ENCODE peak calls at places on chromosomes 2 and 18, in five cellular contexts. F is left cardiac atrium; V is NCI-H1105; O is stimulated activated CD8-positive, alpha-beta memory T cell treated with anti-CD3 and anti-CD28 coated beads, Interleukin-12 subunit alpha, Interleukin-12 subunit beta, amount 100 ng/mL, for 4 hours; N is kidney tubule cell. I is an unnamed sample.

GRCh38 chr2:178413472-178414265 is 37.3 kb downstream of the PRKRA start:
- DNase-seq in F (peak), V (peak), O (peak), N (peak), I (peak)

GRCh38 chr2:40103590-40103989 is 324.5 kb upstream of the THUMPD2 start:
- DNase-seq in F (no peak), V (no peak), O (no peak), N (peak), I (no peak)

GRCh38 chr2:165660361-165660760 is 133.7 kb downstream of the GALNT3 start:
- DNase-seq in F (no peak), V (no peak), O (no peak), N (no peak), I (no peak)

GRCh38 chr2:219987830-219988229 is 360.4 kb downstream of the SLC4A3 start:
- DNase-seq in F (no peak), V (no peak), O (no peak), N (peak), I (no peak)

GRCh38 chr2:51424418-51424817 is 392.5 kb upstream of the NRXN1 start:
- DNase-seq in F (no peak), V (no peak), O (no peak), N (no peak), I (no peak)

GRCh38 chr2:4763009-4763408 is 929.2 kb upstream of the SOX11 start:
- DNase-seq in F (peak), V (peak), O (no peak), N (peak), I (no peak)

GRCh38 chr2:137002911-137003310 is 237.6 kb downstream of the THSD7B start:
- DNase-seq in F (no peak), V (no peak), O (no peak), N (peak), I (no peak)

GRCh38 chr18:55407191-55407590 is 180.8 kb downstream of the TCF4 start:
- DNase-seq in F (no peak), V (peak), O (no peak), N (no peak), I (no peak)

GRCh38 chr2:191611614-191612013 is 66.3 kb upstream of the NABP1 start:
- DNase-seq in F (no peak), V (no peak), O (no peak), N (no peak), I (no peak)

GRCh38 chr18:10386956-10387355 is 67.5 kb upstream of the APCDD1 start:
- DNase-seq in F (no peak), V (no peak), O (no peak), N (no peak), I (no peak)

GRCh38 chr2:64205415-64205814 is 61.2 kb upstream of the PELI1 start:
- DNase-seq in F (no peak), V (no peak), O (no peak), N (no peak), I (no peak)

GRCh38 chr2:17752892-17753802 is 463 bp downstream of the SMC6 start:
- DNase-seq in F (peak), V (peak), O (peak), N (peak), I (no peak)

GRCh38 chr2:30706534-30707303 is 100.5 kb downstream of the CAPN13 start:
- DNase-seq in F (peak), V (peak), O (peak), N (peak), I (peak)

GRCh38 chr2:219944861-219945260 is 317.4 kb downstream of the SLC4A3 start:
- DNase-seq in F (no peak), V (no peak), O (no peak), N (no peak), I (no peak)

GRCh38 chr18:36333418-36333817 is 35.9 kb downstream of the FHOD3 start:
- DNase-seq in F (no peak), V (no peak), O (no peak), N (no peak), I (no peak)

GRCh38 chr2:122144884-122145283 is 389.4 kb downstream of the TSN start:
- DNase-seq in F (no peak), V (no peak), O (no peak), N (no peak), I (no peak)

GRCh38 chr2:73032702-73033097 is 38.8 kb downstream of the SFXN5 start:
- DNase-seq in F (no peak), V (no peak), O (no peak), N (no peak), I (no peak)

GRCh38 chr2:230694241-230694640 is 18.4 kb upstream of the CAB39 start:
- DNase-seq in F (no peak), V (no peak), O (no peak), N (peak), I (no peak)

GRCh38 chr2:173354073-173354600 is 535 bp upstream of the CDCA7 start:
- DNase-seq in F (no peak), V (no peak), O (no peak), N (peak), I (no peak)

GRCh38 chr2:151827564-151828142 is 568 bp downstream of the ARL5A start:
- DNase-seq in F (no peak), V (no peak), O (peak), N (peak), I (no peak)

GRCh38 chr18:48803518-48803917 is 147.2 kb downstream of the SMAD7 start:
- DNase-seq in F (peak), V (no peak), O (no peak), N (no peak), I (peak)

GRCh38 chr2:71618327-71619113 is 165.2 kb downstream of the DYSF start:
- DNase-seq in F (no peak), V (no peak), O (no peak), N (no peak), I (no peak)

I was measured in activated B cell treated with CpG ODN at 0.5 μM for 24 hours.